ENCODE peak calls at places on chromosomes 5 and 9, in five cellular contexts. One of them, this sample, is unnamed.
A peak's percentile ranks its signal among the peaks of the same experiment; 100 is the strongest.

GRCh38 chr5:3511774-3512173 is 83.9 kb upstream of the IRX1 start:
- DNase-seq in right cardiac atrium: no peak
- DNase-seq in fibroblast of lung: no peak
- DNase-seq in stomach: no peak
- DNase-seq in effector memory CD4-positive, alpha-beta T cell: no peak
- DNase-seq in this sample: no peak

GRCh38 chr5:140202078-140202477 is 27.1 kb downstream of the CYSTM1 start:
- DNase-seq in right cardiac atrium: no peak
- DNase-seq in fibroblast of lung: peak; percentile 62
- DNase-seq in stomach: no peak
- DNase-seq in effector memory CD4-positive, alpha-beta T cell: no peak
- DNase-seq in this sample: no peak

GRCh38 chr5:74342189-74342588 is 298.3 kb downstream of the ENC1 start:
- DNase-seq in right cardiac atrium: no peak
- DNase-seq in fibroblast of lung: no peak
- DNase-seq in stomach: no peak
- DNase-seq in effector memory CD4-positive, alpha-beta T cell: no peak
- DNase-seq in this sample: no peak

GRCh38 chr9:9799287-9799686 is 813.5 kb downstream of the PTPRD start:
- DNase-seq in right cardiac atrium: no peak
- DNase-seq in fibroblast of lung: no peak
- DNase-seq in stomach: no peak
- DNase-seq in effector memory CD4-positive, alpha-beta T cell: no peak
- DNase-seq in this sample: no peak

GRCh38 chr5:143401253-143401845 is 2.1 kb downstream of the NR3C1 start:
- DNase-seq in right cardiac atrium: no peak
- DNase-seq in fibroblast of lung: no peak
- DNase-seq in stomach: no peak
- DNase-seq in effector memory CD4-positive, alpha-beta T cell: no peak
- DNase-seq in this sample: no peak

GRCh38 chr5:171400169-171400568 is 12.5 kb downstream of the NPM1 start:
- DNase-seq in right cardiac atrium: no peak
- DNase-seq in fibroblast of lung: no peak
- DNase-seq in stomach: no peak
- DNase-seq in effector memory CD4-positive, alpha-beta T cell: no peak
- DNase-seq in this sample: no peak

GRCh38 chr9:92406506-92406905 is 2.1 kb upstream of the OGN start:
- DNase-seq in right cardiac atrium: peak; percentile 79
- DNase-seq in fibroblast of lung: peak; percentile 50
- DNase-seq in stomach: no peak
- DNase-seq in effector memory CD4-positive, alpha-beta T cell: peak; percentile 16
- DNase-seq in this sample: no peak

GRCh38 chr9:127949827-127950512 is 12.3 kb upstream of the DPM2 start:
- DNase-seq in right cardiac atrium: peak; percentile 64
- DNase-seq in fibroblast of lung: no peak
- DNase-seq in stomach: no peak
- DNase-seq in effector memory CD4-positive, alpha-beta T cell: no peak
- DNase-seq in this sample: peak; percentile 67

GRCh38 chr5:180976518-180976917 is 12.1 kb upstream of the BTNL3 start:
- DNase-seq in right cardiac atrium: no peak
- DNase-seq in fibroblast of lung: no peak
- DNase-seq in stomach: no peak
- DNase-seq in effector memory CD4-positive, alpha-beta T cell: no peak
- DNase-seq in this sample: no peak

GRCh38 chr9:130197386-130197785 is 25.2 kb downstream of the NCS1 start:
- DNase-seq in right cardiac atrium: no peak
- DNase-seq in fibroblast of lung: no peak
- DNase-seq in stomach: no peak
- DNase-seq in effector memory CD4-positive, alpha-beta T cell: no peak
- DNase-seq in this sample: no peak

GRCh38 chr5:23332650-23333251 is 174.7 kb upstream of the PRDM9 start:
- DNase-seq in right cardiac atrium: no peak
- DNase-seq in fibroblast of lung: no peak
- DNase-seq in stomach: no peak
- DNase-seq in effector memory CD4-positive, alpha-beta T cell: no peak
- DNase-seq in this sample: no peak

GRCh38 chr5:133607451-133607850 is 4.9 kb downstream of the FSTL4 start:
- DNase-seq in right cardiac atrium: no peak
- DNase-seq in fibroblast of lung: no peak
- DNase-seq in stomach: no peak
- DNase-seq in effector memory CD4-positive, alpha-beta T cell: no peak
- DNase-seq in this sample: no peak

GRCh38 chr5:179307006-179307800 is 38.1 kb downstream of the ADAMTS2 start:
- DNase-seq in right cardiac atrium: no peak
- DNase-seq in fibroblast of lung: no peak
- DNase-seq in stomach: no peak
- DNase-seq in effector memory CD4-positive, alpha-beta T cell: no peak
- DNase-seq in this sample: no peak

GRCh38 chr9:132141948-132142594 is 19.8 kb upstream of the NTNG2 start:
- DNase-seq in right cardiac atrium: no peak
- DNase-seq in fibroblast of lung: no peak
- DNase-seq in stomach: no peak
- DNase-seq in effector memory CD4-positive, alpha-beta T cell: no peak
- DNase-seq in this sample: no peak

GRCh38 chr9:89247431-89248370 is 63.3 kb upstream of the CKS2 start:
- DNase-seq in right cardiac atrium: no peak
- DNase-seq in fibroblast of lung: peak; percentile 30
- DNase-seq in stomach: no peak
- DNase-seq in effector memory CD4-positive, alpha-beta T cell: no peak
- DNase-seq in this sample: no peak

GRCh38 chr5:2355859-2356258 is 395.6 kb downstream of the IRX2 start:
- DNase-seq in right cardiac atrium: no peak
- DNase-seq in fibroblast of lung: no peak
- DNase-seq in stomach: no peak
- DNase-seq in effector memory CD4-positive, alpha-beta T cell: no peak
- DNase-seq in this sample: no peak
- H3K27ac ChIP-seq in right cardiac atrium: no peak overlapping the region
- H3K27ac ChIP-seq in fibroblast of lung: no peak overlapping the region
- H3K27ac ChIP-seq in stomach: no peak overlapping the region
- H3K27ac ChIP-seq in effector memory CD4-positive, alpha-beta T cell: no peak overlapping the region
- H3K27ac ChIP-seq in this sample: no peak overlapping the region

DNA sequence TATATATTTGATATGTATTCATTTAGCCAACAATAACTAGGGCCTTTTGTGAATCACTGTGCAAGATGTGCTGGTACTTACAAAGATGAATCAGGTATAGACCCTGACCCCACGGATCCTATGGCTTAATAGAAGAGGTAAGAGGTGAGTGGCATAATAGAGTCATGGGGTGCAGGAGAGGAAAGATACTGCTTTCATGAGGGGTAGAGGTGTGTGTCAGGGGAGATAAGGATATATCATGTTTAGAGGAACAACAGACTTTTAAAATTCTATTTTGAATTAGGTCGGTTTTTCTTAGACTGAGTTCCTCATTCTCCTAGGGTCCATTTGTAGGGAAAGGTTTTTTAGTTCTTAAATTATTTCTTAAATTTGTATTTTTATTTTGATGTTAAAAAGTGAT is 27.8 kb downstream of the ZCCHC7 start:
- DNase-seq in right cardiac atrium: no peak
- DNase-seq in fibroblast of lung: no peak
- DNase-seq in stomach: no peak
- DNase-seq in effector memory CD4-positive, alpha-beta T cell: no peak
- DNase-seq in this sample: no peak
- H3K27ac ChIP-seq in right cardiac atrium: no peak overlapping the region
- H3K27ac ChIP-seq in fibroblast of lung: no peak overlapping the region
- H3K27ac ChIP-seq in stomach: no peak overlapping the region
- H3K27ac ChIP-seq in effector memory CD4-positive, alpha-beta T cell: no peak overlapping the region
- H3K27ac ChIP-seq in this sample: no peak overlapping the region

GRCh38 chr5:149284501-149284900 is 12.8 kb downstream of the AFAP1L1 start:
- DNase-seq in right cardiac atrium: no peak
- DNase-seq in fibroblast of lung: no peak
- DNase-seq in stomach: no peak
- DNase-seq in effector memory CD4-positive, alpha-beta T cell: no peak
- DNase-seq in this sample: no peak

GRCh38 chr5:149283611-149284480 is 12.2 kb downstream of the AFAP1L1 start:
- DNase-seq in right cardiac atrium: no peak
- DNase-seq in fibroblast of lung: no peak
- DNase-seq in stomach: no peak
- DNase-seq in effector memory CD4-positive, alpha-beta T cell: no peak
- DNase-seq in this sample: no peak

GRCh38 chr5:149280802-149281201 is 9.1 kb downstream of the AFAP1L1 start:
- DNase-seq in right cardiac atrium: peak; percentile 63
- DNase-seq in fibroblast of lung: no peak
- DNase-seq in stomach: no peak
- DNase-seq in effector memory CD4-positive, alpha-beta T cell: no peak
- DNase-seq in this sample: no peak

GRCh38 chr5:149282027-149282965 is 10.6 kb downstream of the AFAP1L1 start:
- DNase-seq in right cardiac atrium: no peak
- DNase-seq in fibroblast of lung: no peak
- DNase-seq in stomach: no peak
- DNase-seq in effector memory CD4-positive, alpha-beta T cell: no peak
- DNase-seq in this sample: no peak

GRCh38 chr5:149282966-149283332 is 11.3 kb downstream of the AFAP1L1 start:
- DNase-seq in right cardiac atrium: no peak
- DNase-seq in fibroblast of lung: no peak
- DNase-seq in stomach: no peak
- DNase-seq in effector memory CD4-positive, alpha-beta T cell: no peak
- DNase-seq in this sample: no peak
- H3K27ac ChIP-seq in right cardiac atrium: peak overlapping the region; percentile 90
- H3K27ac ChIP-seq in fibroblast of lung: no peak overlapping the region
- H3K27ac ChIP-seq in stomach: no peak overlapping the region
- H3K27ac ChIP-seq in effector memory CD4-positive, alpha-beta T cell: no peak overlapping the region
- H3K27ac ChIP-seq in this sample: no peak overlapping the region

GRCh38 chr5:37495210-37495609 is 116.1 kb downstream of the WDR70 start:
- DNase-seq in right cardiac atrium: no peak
- DNase-seq in fibroblast of lung: peak; percentile 69
- DNase-seq in stomach: no peak
- DNase-seq in effector memory CD4-positive, alpha-beta T cell: no peak
- DNase-seq in this sample: no peak
- H3K27ac ChIP-seq in right cardiac atrium: no peak overlapping the region
- H3K27ac ChIP-seq in fibroblast of lung: no peak overlapping the region
- H3K27ac ChIP-seq in stomach: peak overlapping the region; percentile 20
- H3K27ac ChIP-seq in effector memory CD4-positive, alpha-beta T cell: no peak overlapping the region
- H3K27ac ChIP-seq in this sample: no peak overlapping the region

GRCh38 chr9:125655074-125655633 is 51.9 kb downstream of the MAPKAP1 start:
- DNase-seq in right cardiac atrium: no peak
- DNase-seq in fibroblast of lung: no peak
- DNase-seq in stomach: no peak
- DNase-seq in effector memory CD4-positive, alpha-beta T cell: no peak
- DNase-seq in this sample: no peak
- H3K27ac ChIP-seq in right cardiac atrium: no peak overlapping the region
- H3K27ac ChIP-seq in fibroblast of lung: no peak overlapping the region
- H3K27ac ChIP-seq in stomach: no peak overlapping the region
- H3K27ac ChIP-seq in effector memory CD4-positive, alpha-beta T cell: no peak overlapping the region
- H3K27ac ChIP-seq in this sample: no peak overlapping the region

GRCh38 chr5:65986050-65986451 is 59.7 kb downstream of the ERBIN start:
- DNase-seq in right cardiac atrium: no peak
- DNase-seq in fibroblast of lung: peak; percentile 60
- DNase-seq in stomach: no peak
- DNase-seq in effector memory CD4-positive, alpha-beta T cell: no peak
- DNase-seq in this sample: no peak
- H3K27ac ChIP-seq in right cardiac atrium: no peak overlapping the region
- H3K27ac ChIP-seq in fibroblast of lung: peak overlapping the region; percentile 1
- H3K27ac ChIP-seq in stomach: no peak overlapping the region
- H3K27ac ChIP-seq in effector memory CD4-positive, alpha-beta T cell: no peak overlapping the region
- H3K27ac ChIP-seq in this sample: no peak overlapping the region

DNA sequence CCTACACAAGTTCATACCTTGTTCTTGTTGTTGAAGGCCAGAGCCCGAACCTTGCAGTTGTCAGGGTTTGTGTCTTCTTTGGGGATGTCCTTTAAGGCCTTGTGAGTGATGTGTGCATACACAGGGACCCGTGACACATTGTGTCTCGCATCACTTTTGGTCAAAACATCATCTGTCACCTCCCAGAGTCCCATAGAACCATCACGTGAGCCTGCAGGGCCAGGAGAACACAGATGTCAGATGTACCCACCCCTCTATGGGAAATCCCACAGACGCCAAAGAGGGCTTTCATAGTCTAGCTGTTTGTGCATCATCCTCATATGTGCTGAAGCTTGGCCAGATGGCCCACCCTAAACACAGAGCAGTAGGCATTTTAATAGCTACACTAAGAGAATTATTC is 28.2 kb downstream of the DCAF12 start:
- DNase-seq in right cardiac atrium: no peak
- DNase-seq in fibroblast of lung: no peak
- DNase-seq in stomach: no peak
- DNase-seq in effector memory CD4-positive, alpha-beta T cell: no peak
- DNase-seq in this sample: no peak
- H3K27ac ChIP-seq in right cardiac atrium: no peak overlapping the region
- H3K27ac ChIP-seq in fibroblast of lung: no peak overlapping the region
- H3K27ac ChIP-seq in stomach: no peak overlapping the region
- H3K27ac ChIP-seq in effector memory CD4-positive, alpha-beta T cell: no peak overlapping the region
- H3K27ac ChIP-seq in this sample: no peak overlapping the region

DNA sequence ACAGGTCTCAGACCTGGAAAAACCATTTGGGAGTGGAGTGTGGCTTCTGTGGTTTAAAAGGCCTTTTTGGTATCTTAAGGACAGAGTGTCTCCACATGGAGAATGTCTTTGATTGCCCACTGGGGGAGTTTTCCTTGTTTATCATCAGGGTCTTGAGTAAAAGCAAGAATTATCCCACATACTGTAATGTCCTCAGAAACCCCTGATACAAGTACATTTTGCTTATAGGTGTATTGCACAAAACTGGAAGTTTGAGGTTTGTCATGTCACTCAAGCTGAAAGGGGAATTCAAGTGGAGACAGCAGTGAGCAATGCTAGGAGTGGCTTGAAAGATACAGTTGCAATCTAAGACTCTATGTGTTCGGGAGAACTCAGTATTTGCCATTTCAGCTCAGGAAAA is 62.7 kb upstream of the GRAMD2B start:
- DNase-seq in right cardiac atrium: no peak
- DNase-seq in fibroblast of lung: no peak
- DNase-seq in stomach: no peak
- DNase-seq in effector memory CD4-positive, alpha-beta T cell: no peak
- DNase-seq in this sample: no peak
- H3K27ac ChIP-seq in right cardiac atrium: no peak overlapping the region
- H3K27ac ChIP-seq in fibroblast of lung: no peak overlapping the region
- H3K27ac ChIP-seq in stomach: no peak overlapping the region
- H3K27ac ChIP-seq in effector memory CD4-positive, alpha-beta T cell: no peak overlapping the region
- H3K27ac ChIP-seq in this sample: no peak overlapping the region

GRCh38 chr9:98960409-98960808 is 16.7 kb downstream of the COL15A1 start:
- DNase-seq in right cardiac atrium: peak; percentile 55
- DNase-seq in fibroblast of lung: no peak
- DNase-seq in stomach: no peak
- DNase-seq in effector memory CD4-positive, alpha-beta T cell: no peak
- DNase-seq in this sample: no peak

GRCh38 chr9:98953877-98954610 is 10.3 kb downstream of the COL15A1 start:
- DNase-seq in right cardiac atrium: no peak
- DNase-seq in fibroblast of lung: no peak
- DNase-seq in stomach: no peak
- DNase-seq in effector memory CD4-positive, alpha-beta T cell: no peak
- DNase-seq in this sample: no peak

GRCh38 chr9:98955259-98955658 is 11.6 kb downstream of the COL15A1 start:
- DNase-seq in right cardiac atrium: no peak
- DNase-seq in fibroblast of lung: no peak
- DNase-seq in stomach: no peak
- DNase-seq in effector memory CD4-positive, alpha-beta T cell: no peak
- DNase-seq in this sample: no peak

GRCh38 chr9:98958271-98958989 is 14.7 kb downstream of the COL15A1 start:
- DNase-seq in right cardiac atrium: peak; percentile 48
- DNase-seq in fibroblast of lung: peak; percentile 87
- DNase-seq in stomach: no peak
- DNase-seq in effector memory CD4-positive, alpha-beta T cell: no peak
- DNase-seq in this sample: no peak

GRCh38 chr9:98957826-98958225 is 14.1 kb downstream of the COL15A1 start:
- DNase-seq in right cardiac atrium: peak; percentile 65
- DNase-seq in fibroblast of lung: no peak
- DNase-seq in stomach: no peak
- DNase-seq in effector memory CD4-positive, alpha-beta T cell: no peak
- DNase-seq in this sample: no peak
- H3K27ac ChIP-seq in right cardiac atrium: peak overlapping the region; percentile 68
- H3K27ac ChIP-seq in fibroblast of lung: peak overlapping the region; percentile 89
- H3K27ac ChIP-seq in stomach: peak overlapping the region; percentile 68
- H3K27ac ChIP-seq in effector memory CD4-positive, alpha-beta T cell: no peak overlapping the region
- H3K27ac ChIP-seq in this sample: no peak overlapping the region

GRCh38 chr9:134128727-134129679 is 6.9 kb upstream of the WDR5 start:
- DNase-seq in right cardiac atrium: no peak
- DNase-seq in fibroblast of lung: no peak
- DNase-seq in stomach: no peak
- DNase-seq in effector memory CD4-positive, alpha-beta T cell: no peak
- DNase-seq in this sample: no peak
- H3K27ac ChIP-seq in right cardiac atrium: no peak overlapping the region
- H3K27ac ChIP-seq in fibroblast of lung: no peak overlapping the region
- H3K27ac ChIP-seq in stomach: no peak overlapping the region
- H3K27ac ChIP-seq in effector memory CD4-positive, alpha-beta T cell: no peak overlapping the region
- H3K27ac ChIP-seq in this sample: no peak overlapping the region

This sample was measured in substantia nigra.